ENCODE peak calls at places on chromosomes 7 and 10, in five cellular contexts. M is AG10803; B is endothelial cell of umbilical vein; P is CD4-positive, alpha-beta T cell; Q is fibroblast of lung. C is an unnamed sample.

GRCh38 chr10:35606423-35606822 is 1.3 kb downstream of the GJD4 start:
- DNase-seq in M (peak; percentile 29), B (no peak), P (no peak), Q (peak; percentile 41), C (no peak)

GRCh38 chr7:110157631-110158362 is 933.1 kb upstream of the LRRN3 start:
- DNase-seq in M (no peak), B (no peak), P (no peak), Q (peak; percentile 41), C (no peak)

GRCh38 chr10:92750788-92751533 is 61.2 kb downstream of the HHEX start:
- DNase-seq in M (peak; percentile 54), B (peak; percentile 42), P (no peak), Q (no peak), C (no peak)

GRCh38 chr7:132872034-132872433 is 209.9 kb downstream of the CHCHD3 start:
- DNase-seq in M (no peak), B (no peak), P (no peak), Q (no peak), C (no peak)

GRCh38 chr7:43112941-43113621 is 634 bp downstream of the HECW1 start:
- DNase-seq in M (peak; percentile 56), B (peak; percentile 33), P (no peak), Q (peak; percentile 68), C (peak; percentile 33)

GRCh38 chr10:132396495-132397035 is 435 bp upstream of the PWWP2B start:
- DNase-seq in M (peak; percentile 42), B (no peak), P (peak; percentile 45), Q (peak; percentile 31), C (no peak)

GRCh38 chr7:152974577-152974976 is 215.0 kb downstream of the ACTR3B start:
- DNase-seq in M (no peak), B (no peak), P (no peak), Q (no peak), C (no peak)

GRCh38 chr7:29007127-29007526 is 49.0 kb upstream of the TRIL start:
- DNase-seq in M (no peak), B (no peak), P (no peak), Q (no peak), C (no peak)

GRCh38 chr10:111107846-111108245 is 31.0 kb downstream of the ADRA2A start:
- DNase-seq in M (no peak), B (no peak), P (no peak), Q (no peak), C (no peak)

GRCh38 chr7:98105942-98106544 is 619 bp upstream of the LMTK2 start:
- DNase-seq in M (no peak), B (no peak), P (no peak), Q (no peak), C (no peak)

GRCh38 chr10:111525696-111526095 is 448.9 kb downstream of the ADRA2A start:
- DNase-seq in M (no peak), B (no peak), P (no peak), Q (no peak), C (no peak)

GRCh38 chr10:61397175-61397986 is 55.8 kb downstream of the TMEM26 start:
- DNase-seq in M (peak; percentile 67), B (peak; percentile 49), P (no peak), Q (peak; percentile 73), C (no peak)

GRCh38 chr10:44581996-44582395 is 197.1 kb upstream of the CXCL12 start:
- DNase-seq in M (peak; percentile 51), B (no peak), P (no peak), Q (no peak), C (no peak)

GRCh38 chr10:93921338-93921737 is 27.6 kb downstream of the SLC35G1 start:
- DNase-seq in M (no peak), B (no peak), P (peak; percentile 15), Q (no peak), C (no peak)

GRCh38 chr7:38451840-38452239 is 178.4 kb upstream of the TARP start:
- DNase-seq in M (peak; percentile 72), B (peak; percentile 54), P (no peak), Q (peak; percentile 38), C (peak; percentile 29)

GRCh38 chr7:52500796-52501195 is 534.6 kb upstream of the POM121L12 start:
- DNase-seq in M (no peak), B (peak; percentile 76), P (no peak), Q (peak; percentile 24), C (no peak)

GRCh38 chr7:6453737-6454136 is 6.0 kb upstream of the DAGLB start:
- DNase-seq in M (peak; percentile 83), B (no peak), P (no peak), Q (peak; percentile 93), C (peak; percentile 81)

GRCh38 chr7:99621271-99621670 is 4.5 kb downstream of the ZSCAN25 start:
- DNase-seq in M (no peak), B (no peak), P (no peak), Q (no peak), C (no peak)

GRCh38 chr7:12474035-12474434 is 70.4 kb upstream of the VWDE start:
- DNase-seq in M (no peak), B (no peak), P (no peak), Q (peak; percentile 16), C (no peak)

GRCh38 chr10:61733358-61733940 is 70.7 kb downstream of the CABCOCO1 start:
- DNase-seq in M (peak; percentile 59), B (peak; percentile 68), P (no peak), Q (peak; percentile 51), C (peak; percentile 45)

GRCh38 chr7:8259586-8260222 is 2.3 kb downstream of the ICA1 start:
- DNase-seq in M (no peak), B (no peak), P (no peak), Q (no peak), C (no peak)

GRCh38 chr10:72812798-72813430 is 80.6 kb upstream of the OIT3 start:
- DNase-seq in M (peak; percentile 89), B (peak; percentile 57), P (no peak), Q (peak; percentile 81), C (peak; percentile 49)

GRCh38 chr7:14303536-14303935 is 314.1 kb upstream of the ETV1 start:
- DNase-seq in M (no peak), B (no peak), P (no peak), Q (no peak), C (no peak)

GRCh38 chr10:11142809-11143208 is 125.1 kb downstream of the CELF2 start:
- DNase-seq in M (no peak), B (no peak), P (no peak), Q (no peak), C (no peak)

GRCh38 chr10:10092581-10092980 is 925.1 kb upstream of the CELF2 start:
- DNase-seq in M (peak; percentile 4), B (no peak), P (no peak), Q (peak; percentile 35), C (peak; percentile 55)

GRCh38 chr10:100370561-100370975 is 23.5 kb downstream of the SCD start:
- DNase-seq in M (peak; percentile 65), B (no peak), P (no peak), Q (peak; percentile 45), C (no peak)

GRCh38 chr10:114305521-114305925 is 66.5 kb downstream of the VWA2 start:
- DNase-seq in M (no peak), B (no peak), P (no peak), Q (no peak), C (no peak)

GRCh38 chr10:30438016-30438850 is 4.2 kb downstream of the MAP3K8 start:
- DNase-seq in M (no peak), B (no peak), P (no peak), Q (peak; percentile 55), C (no peak)

GRCh38 chr7:45709168-45710034 is 135.2 kb downstream of the ADCY1 start:
- DNase-seq in M (peak; percentile 59), B (no peak), P (no peak), Q (peak; percentile 2), C (no peak)

GRCh38 chr10:129161184-129161583 is 305.9 kb upstream of the MGMT start:
- DNase-seq in M (no peak), B (peak; percentile 2), P (no peak), Q (no peak), C (peak; percentile 64)

GRCh38 chr7:92025260-92025659 is 84.6 kb downstream of the AKAP9 start:
- DNase-seq in M (peak; percentile 80), B (peak; percentile 8), P (no peak), Q (peak; percentile 90), C (peak; percentile 34)

GRCh38 chr7:120990468-120991118 is 2.1 kb downstream of the CPED1 start:
- DNase-seq in M (no peak), B (no peak), P (no peak), Q (no peak), C (no peak)

GRCh38 chr7:50939026-50939425 is 156.3 kb upstream of the GRB10 start:
- DNase-seq in M (peak; percentile 65), B (no peak), P (no peak), Q (peak; percentile 86), C (peak; percentile 54)

GRCh38 chr7:28731092-28731491 is 227.0 kb downstream of the TRIL start:
- DNase-seq in M (no peak), B (peak; percentile 39), P (no peak), Q (no peak), C (no peak)

GRCh38 chr7:47337531-47337930 is 244.4 kb downstream of the TNS3 start:
- DNase-seq in M (no peak), B (no peak), P (no peak), Q (peak; percentile 66), C (no peak)

GRCh38 chr7:74164985-74165456 is 9.1 kb upstream of the EIF4H start:
- DNase-seq in M (no peak), B (peak; percentile 31), P (no peak), Q (peak; percentile 25), C (no peak)
- TF ChIP-seq CTCF in M (peak; percentile 42), B (peak; percentile 7), P (no peak), Q (peak; percentile 61), C (peak; percentile 69)

DNA sequence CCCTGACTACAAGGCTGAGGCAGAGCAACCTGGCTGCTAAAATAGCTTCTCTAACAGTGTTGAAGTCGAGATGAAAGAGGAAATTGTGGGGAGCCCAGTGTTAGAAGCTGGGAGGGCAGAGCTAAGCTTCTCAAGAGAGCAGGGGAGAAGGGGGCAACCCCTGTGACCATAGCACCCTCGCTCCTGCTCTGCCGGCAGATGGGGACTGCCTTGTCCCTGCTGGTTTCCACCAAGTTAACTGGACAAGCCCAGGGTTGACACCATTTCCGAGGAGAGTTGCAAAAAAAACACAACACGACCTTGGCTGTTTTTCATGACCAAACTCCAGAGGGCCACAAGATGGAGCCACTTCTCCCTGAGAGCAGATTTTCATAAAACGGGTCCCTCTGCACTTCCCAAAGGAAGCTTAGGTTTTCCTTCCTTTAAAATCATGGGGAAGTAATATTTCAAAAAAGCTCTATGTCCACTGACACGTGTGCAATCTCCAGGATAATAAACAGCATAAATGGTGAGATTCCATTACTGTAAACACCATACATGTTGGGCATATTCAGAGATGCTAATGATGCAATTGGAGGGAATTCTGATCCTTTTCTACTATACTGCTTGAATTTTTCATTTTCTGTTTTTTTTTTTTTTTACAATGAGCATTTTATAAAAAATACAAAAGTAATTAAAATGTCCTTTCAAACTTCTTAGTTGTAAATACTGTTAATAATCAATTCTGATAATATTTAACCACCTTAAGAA is 140.4 kb downstream of the PIP4K2A start:
- DNase-seq in M (peak; percentile 44), B (peak; percentile 18), P (no peak), Q (no peak), C (no peak)
- TF ChIP-seq CTCF in M (peak; percentile 71), B (peak; percentile 44), P (peak; percentile 73), Q (peak; percentile 60), C (peak; percentile 72)

GRCh38 chr7:151889406-151890354 is 12.8 kb upstream of the PRKAG2 start:
- DNase-seq in M (no peak), B (no peak), P (no peak), Q (no peak), C (no peak)
- TF ChIP-seq CTCF in M (no peak), B (no peak), P (no peak), Q (no peak), C (no peak)

DNA sequence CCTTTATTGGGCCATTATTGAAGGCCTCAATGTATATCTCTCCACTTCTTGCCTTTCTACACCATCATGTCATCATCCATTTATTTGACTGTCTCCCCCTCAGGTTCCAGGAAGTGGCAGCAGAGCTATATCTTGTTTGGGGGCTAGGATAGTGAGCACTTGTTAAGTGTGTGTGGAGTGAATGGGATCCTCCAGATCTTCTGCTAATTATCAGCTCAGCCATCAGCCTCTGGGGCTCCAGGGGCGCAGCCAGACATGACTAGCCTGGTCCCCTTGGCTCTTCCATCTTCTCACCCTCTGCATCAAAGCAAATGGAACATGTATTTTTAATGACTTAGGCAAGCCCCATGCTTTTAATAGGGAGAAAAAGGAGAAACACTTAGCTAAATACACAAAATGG is 176.5 kb downstream of the ARHGAP12 start:
- DNase-seq in M (no peak), B (no peak), P (no peak), Q (no peak), C (no peak)
- TF ChIP-seq CTCF in M (no peak), B (no peak), P (no peak), Q (no peak), C (no peak)

C was measured in brain microvascular endothelial cell.